ENCODE peak calls at places on chromosomes 16 and 17, in nine cellular contexts. B is HCEC 1CT; J is cardiac fibroblast; M is GOT3; C is gastrocnemius medialis; U is ascending aorta; H is KG1; S is endothelial cell; L is activated naive CD4-positive, alpha-beta T cell treated with anti-CD3 and anti-CD28 coated beads, Interleukin-2, amount 10 ng/mL, durations not matched to agents 7 days and 5 days. R is an unnamed sample.

GRCh38 chr17:77571562-77571981 is 386.9 kb upstream of the TNRC6C start:
- DNase-seq in B (no peak), J (peak), M (no peak), C (no peak), U (no peak), H (no peak), S (no peak), L (peak), R (no peak)

GRCh38 chr16:66926171-66926570 is 836 bp upstream of the RRAD start:
- DNase-seq in B (no peak), J (no peak), M (no peak), C (peak), U (peak), H (no peak), S (no peak), L (no peak), R (peak)

GRCh38 chr16:5207001-5207523 is 109.5 kb upstream of the EEF2KMT start:
- DNase-seq in B (no peak), J (no peak), M (no peak), C (no peak), U (no peak), H (no peak), S (no peak), L (no peak), R (no peak)

GRCh38 chr16:89476379-89476778 is 14.0 kb downstream of the ANKRD11 start:
- DNase-seq in B (no peak), J (no peak), M (no peak), C (peak), U (no peak), H (no peak), S (no peak), L (no peak), R (no peak)

GRCh38 chr17:81512984-81513668 is 527 bp upstream of the ACTG1 start:
- DNase-seq in B (peak), J (peak), M (no peak), C (peak), U (no peak), H (peak), S (peak), L (peak), R (peak)

GRCh38 chr16:22225060-22225459 is 19.0 kb downstream of the EEF2K start:
- DNase-seq in B (no peak), J (no peak), M (no peak), C (peak), U (no peak), H (no peak), S (no peak), L (no peak), R (no peak)

GRCh38 chr17:728911-729310 is 3.5 kb upstream of the TLCD3A start:
- DNase-seq in B (no peak), J (no peak), M (no peak), C (no peak), U (no peak), H (no peak), S (no peak), L (no peak), R (no peak)

GRCh38 chr17:72838581-72838980 is 253.9 kb downstream of the SLC39A11 start:
- DNase-seq in B (no peak), J (no peak), M (no peak), C (no peak), U (no peak), H (no peak), S (no peak), L (no peak), R (no peak)

GRCh38 chr16:75620326-75621169 is 2.5 kb downstream of the ADAT1 start:
- DNase-seq in B (no peak), J (no peak), M (no peak), C (no peak), U (no peak), H (no peak), S (no peak), L (no peak), R (no peak)

GRCh38 chr16:83205896-83206295 is 579.1 kb downstream of the CDH13 start:
- DNase-seq in B (peak), J (peak), M (no peak), C (no peak), U (no peak), H (no peak), S (no peak), L (no peak), R (no peak)

GRCh38 chr17:29237476-29238132 is 9.1 kb upstream of the CRYBA1 start:
- DNase-seq in B (peak), J (peak), M (no peak), C (no peak), U (no peak), H (no peak), S (no peak), L (no peak), R (no peak)

GRCh38 chr17:78357687-78358537 is 2.0 kb downstream of the SOCS3 start:
- DNase-seq in B (no peak), J (no peak), M (no peak), C (no peak), U (no peak), H (no peak), S (no peak), L (no peak), R (no peak)

GRCh38 chr17:31007695-31008373 is 37.0 kb downstream of the RNF135 start:
- DNase-seq in B (no peak), J (no peak), M (no peak), C (no peak), U (no peak), H (no peak), S (no peak), L (no peak), R (no peak)

GRCh38 chr16:82344157-82344556 is 174.1 kb upstream of the MPHOSPH6 start:
- DNase-seq in B (peak), J (peak), M (no peak), C (no peak), U (no peak), H (no peak), S (peak), L (no peak), R (peak)

GRCh38 chr16:78720416-78720815 is 621.0 kb downstream of the WWOX start:
- DNase-seq in B (no peak), J (no peak), M (no peak), C (no peak), U (no peak), H (no peak), S (no peak), L (no peak), R (no peak)

GRCh38 chr16:3485821-3486505 is 9.3 kb downstream of the C16orf90 start:
- DNase-seq in B (no peak), J (no peak), M (no peak), C (no peak), U (no peak), H (no peak), S (no peak), L (no peak), R (peak)

GRCh38 chr16:67150058-67150832 is 553 bp downstream of the B3GNT9 start:
- DNase-seq in B (peak), J (peak), M (no peak), C (no peak), U (no peak), H (no peak), S (peak), L (peak), R (no peak)

GRCh38 chr17:82668631-82669099 is 20.4 kb upstream of the WDR45B start:
- DNase-seq in B (no peak), J (no peak), M (no peak), C (peak), U (no peak), H (no peak), S (peak), L (peak), R (peak)

GRCh38 chr17:614637-615546 is 99.7 kb downstream of the VPS53 start:
- DNase-seq in B (no peak), J (peak), M (no peak), C (peak), U (no peak), H (no peak), S (no peak), L (no peak), R (no peak)

GRCh38 chr17:73548620-73549311 is 95.5 kb downstream of the SDK2 start:
- DNase-seq in B (no peak), J (no peak), M (no peak), C (no peak), U (no peak), H (no peak), S (no peak), L (no peak), R (no peak)

GRCh38 chr17:35715416-35715815 is 16.0 kb upstream of the RASL10B start:
- DNase-seq in B (no peak), J (no peak), M (no peak), C (no peak), U (no peak), H (no peak), S (no peak), L (no peak), R (peak)

GRCh38 chr17:57662644-57663308 is 82.3 kb downstream of the CCDC182 start:
- DNase-seq in B (peak), J (peak), M (peak), C (peak), U (peak), H (no peak), S (peak), L (peak), R (peak)

GRCh38 chr17:37791434-37791833 is 46.6 kb upstream of the HNF1B start:
- DNase-seq in B (peak), J (peak), M (no peak), C (no peak), U (no peak), H (peak), S (no peak), L (peak), R (no peak)

GRCh38 chr16:68658258-68658973 is 13.3 kb downstream of the CDH3 start:
- DNase-seq in B (peak), J (peak), M (no peak), C (no peak), U (no peak), H (no peak), S (no peak), L (no peak), R (no peak)

GRCh38 chr16:57485091-57485915 is 990 bp downstream of the DOK4 start:
- DNase-seq in B (no peak), J (no peak), M (no peak), C (no peak), U (no peak), H (no peak), S (no peak), L (no peak), R (no peak)

GRCh38 chr17:66403846-66404597 is 101.6 kb downstream of the PRKCA start:
- DNase-seq in B (no peak), J (peak), M (no peak), C (no peak), U (no peak), H (no peak), S (no peak), L (no peak), R (no peak)

GRCh38 chr17:1399366-1399678 is 700 bp downstream of the YWHAE start:
- DNase-seq in B (no peak), J (no peak), M (no peak), C (no peak), U (no peak), H (no peak), S (no peak), L (peak), R (no peak)

GRCh38 chr16:19861069-19861468 is 23.6 kb downstream of the GPRC5B start:
- DNase-seq in B (no peak), J (no peak), M (no peak), C (no peak), U (no peak), H (no peak), S (no peak), L (no peak), R (no peak)

GRCh38 chr17:2624292-2624731 is 30.9 kb downstream of the PAFAH1B1 start:
- DNase-seq in B (no peak), J (no peak), M (no peak), C (no peak), U (no peak), H (no peak), S (peak), L (no peak), R (no peak)

GRCh38 chr16:74309789-74310781 is 13.5 kb downstream of the PSMD7 start:
- DNase-seq in B (peak), J (peak), M (no peak), C (no peak), U (no peak), H (peak), S (peak), L (peak), R (peak)

GRCh38 chr17:18235743-18236256 is 10.4 kb downstream of the LLGL1 start:
- DNase-seq in B (peak), J (peak), M (no peak), C (no peak), U (no peak), H (no peak), S (no peak), L (no peak), R (no peak)

GRCh38 chr17:76383645-76384221 is 676 bp upstream of the SPHK1 start:
- DNase-seq in B (peak), J (peak), M (no peak), C (peak), U (no peak), H (peak), S (peak), L (peak), R (peak)

GRCh38 chr16:69904495-69905170 is 46.5 kb upstream of the CLEC18A start:
- DNase-seq in B (no peak), J (no peak), M (no peak), C (no peak), U (no peak), H (no peak), S (no peak), L (no peak), R (no peak)

GRCh38 chr16:49500211-49500610 is 126.6 kb downstream of the C16orf78 start:
- DNase-seq in B (no peak), J (no peak), M (no peak), C (no peak), U (no peak), H (no peak), S (no peak), L (no peak), R (no peak)

GRCh38 chr17:2690165-2691068 is 21.1 kb downstream of the CLUH start:
- DNase-seq in B (no peak), J (no peak), M (no peak), C (peak), U (no peak), H (no peak), S (no peak), L (no peak), R (no peak)